ENCODE peak calls at places on chromosomes 3 and 15, in four cellular contexts. S is RKO; X is hepatic stellate cell; C is CD8-positive, alpha-beta memory T cell. U is an unnamed sample.
A peak's percentile ranks its signal among the peaks of the same experiment; 100 is the strongest.

GRCh38 chr15:96121521-96121920 is 209.0 kb upstream of the NR2F2 start:
- DNase-seq in S (no peak), X (no peak), C (no peak), U (no peak)

GRCh38 chr15:87863152-87863551 is 393.4 kb downstream of the NTRK3 start:
- DNase-seq in S (peak; percentile 14), X (no peak), C (no peak), U (no peak)

GRCh38 chr3:115239717-115240116 is 92.6 kb upstream of the ZBTB20 start:
- DNase-seq in S (peak; percentile 100), X (peak; percentile 69), C (no peak), U (no peak)

GRCh38 chr3:122458992-122459391 is 43.1 kb upstream of the WDR5B start:
- DNase-seq in S (peak; percentile 61), X (peak; percentile 12), C (no peak), U (no peak)

GRCh38 chr3:16171009-16171408 is 3.5 kb upstream of the GALNT15 start:
- DNase-seq in S (no peak), X (no peak), C (no peak), U (no peak)

GRCh38 chr3:31008986-31009385 is 114.5 kb upstream of the GADL1 start:
- DNase-seq in S (no peak), X (no peak), C (no peak), U (no peak)

GRCh38 chr3:192685801-192686200 is 41.5 kb downstream of the FGF12 start:
- DNase-seq in S (no peak), X (no peak), C (no peak), U (no peak)

GRCh38 chr3:58627580-58627894 is 39.0 kb downstream of the FAM3D start:
- DNase-seq in S (no peak), X (no peak), C (no peak), U (no peak)

GRCh38 chr3:8443829-8444791 is 57.5 kb upstream of the LMCD1 start:
- DNase-seq in S (peak; percentile 68), X (peak; percentile 83), C (no peak), U (no peak)